ENCODE peak calls at places on chromosomes 6 and 20, in nine cellular contexts. T is AG08396; P is esophagus squamous epithelium; L is anterior cingulate cortex; G is Calu3; F is activated T-helper 1 cell treated with anti-CD3 and anti-CD28 coated beads, Interleukin-12 subunit alpha, Interleukin-12 subunit beta, Interleukin-2, Interleukin-4 antibody, amounts not matched to agents 30 ng/mL and 10 ng/mL and 1 ng/mL, durations not matched to agents 14 hours and 24 hours and 36 hours; O is activated T-cell treated with anti-CD3 and anti-CD28 coated beads for 24 hours; U is activated CD4-positive, alpha-beta T cell treated with anti-CD3 and anti-CD28 coated beads for 4 hours; M is heart left ventricle. W is an unnamed sample.

GRCh38 chr6:126147416-126147815 is 161.1 kb downstream of the TRMT11 start:
- DNase-seq in T (no peak), P (no peak), L (no peak), G (no peak), F (no peak), O (no peak), U (no peak), M (no peak), W (no peak)

GRCh38 chr6:51021171-51021570 is 202.5 kb downstream of the TFAP2B start:
- DNase-seq in T (no peak), P (no peak), L (no peak), G (no peak), F (no peak), O (no peak), U (no peak), M (no peak), W (no peak)

GRCh38 chr6:3294396-3294795 is 35.6 kb downstream of the PSMG4 start:
- DNase-seq in T (no peak), P (no peak), L (no peak), G (no peak), F (no peak), O (no peak), U (no peak), M (no peak), W (no peak)

GRCh38 chr6:39381535-39382140 is 59.1 kb upstream of the KCNK16 start:
- DNase-seq in T (no peak), P (no peak), L (no peak), G (no peak), F (no peak), O (no peak), U (no peak), M (no peak), W (no peak)

GRCh38 chr6:109239918-109240321 is 142.3 kb downstream of the CD164 start:
- DNase-seq in T (no peak), P (no peak), L (no peak), G (no peak), F (no peak), O (no peak), U (no peak), M (peak; percentile 45), W (peak; percentile 86)

GRCh38 chr6:51249798-51250197 is 431.1 kb downstream of the TFAP2B start:
- DNase-seq in T (no peak), P (no peak), L (no peak), G (no peak), F (no peak), O (no peak), U (no peak), M (no peak), W (no peak)

GRCh38 chr6:53067799-53068442 is 2.7 kb downstream of the FBXO9 start:
- DNase-seq in T (no peak), P (no peak), L (no peak), G (no peak), F (no peak), O (no peak), U (no peak), M (no peak), W (no peak)

GRCh38 chr6:163337958-163338357 is 76.6 kb upstream of the QKI start:
- DNase-seq in T (no peak), P (no peak), L (no peak), G (no peak), F (no peak), O (no peak), U (no peak), M (no peak), W (no peak)

GRCh38 chr20:2693996-2694471 is 1.5 kb downstream of the EBF4 start:
- DNase-seq in T (no peak), P (no peak), L (no peak), G (no peak), F (no peak), O (no peak), U (no peak), M (peak; percentile 36), W (no peak)

GRCh38 chr6:104789770-104790190 is 69.9 kb downstream of the HACE1 start:
- DNase-seq in T (peak; percentile 10), P (no peak), L (no peak), G (no peak), F (no peak), O (peak; percentile 4), U (peak; percentile 5), M (no peak), W (peak; percentile 65)

GRCh38 chr20:59737073-59737691 is 132.8 kb downstream of the PHACTR3 start:
- DNase-seq in T (no peak), P (no peak), L (no peak), G (no peak), F (no peak), O (no peak), U (no peak), M (no peak), W (no peak)

GRCh38 chr6:113732384-113732966 is 124.7 kb upstream of the MARCKS start:
- DNase-seq in T (no peak), P (no peak), L (peak; percentile 43), G (no peak), F (no peak), O (no peak), U (no peak), M (peak; percentile 37), W (peak; percentile 93)

GRCh38 chr6:81759782-81760181 is 7.3 kb upstream of the TENT5A start:
- DNase-seq in T (no peak), P (no peak), L (no peak), G (no peak), F (no peak), O (no peak), U (no peak), M (no peak), W (no peak)

GRCh38 chr6:56946368-56946767 is 8.5 kb upstream of the BEND6 start:
- DNase-seq in T (no peak), P (no peak), L (no peak), G (no peak), F (no peak), O (no peak), U (no peak), M (no peak), W (no peak)

GRCh38 chr6:55046869-55047422 is 127.4 kb upstream of the HCRTR2 start:
- DNase-seq in T (no peak), P (no peak), L (no peak), G (no peak), F (no peak), O (no peak), U (no peak), M (no peak), W (no peak)

GRCh38 chr6:116568851-116569755 is 2.2 kb upstream of the RWDD1 start:
- DNase-seq in T (no peak), P (no peak), L (no peak), G (no peak), F (no peak), O (no peak), U (no peak), M (no peak), W (no peak)

GRCh38 chr6:29589423-29590048 is 4.6 kb downstream of the OR2H2 start:
- DNase-seq in T (peak; percentile 55), P (no peak), L (no peak), G (peak; percentile 73), F (peak; percentile 40), O (peak; percentile 44), U (peak; percentile 64), M (no peak), W (peak; percentile 68)

GRCh38 chr6:163814494-163815364 is 400.2 kb downstream of the QKI start:
- DNase-seq in T (peak; percentile 73), P (no peak), L (no peak), G (no peak), F (no peak), O (no peak), U (no peak), M (peak; percentile 43), W (no peak)

GRCh38 chr20:45924391-45925261 is 9.9 kb upstream of the PCIF1 start:
- DNase-seq in T (no peak), P (no peak), L (no peak), G (no peak), F (no peak), O (no peak), U (no peak), M (peak; percentile 61), W (no peak)

GRCh38 chr6:44076366-44077200 is 50.7 kb downstream of the MRPL14 start:
- DNase-seq in T (peak; percentile 58), P (no peak), L (no peak), G (peak; percentile 77), F (no peak), O (no peak), U (no peak), M (peak; percentile 72), W (no peak)

GRCh38 chr20:62437985-62438384 is 10.6 kb upstream of the RBBP8NL start:
- DNase-seq in T (no peak), P (no peak), L (peak; percentile 15), G (no peak), F (no peak), O (no peak), U (no peak), M (no peak), W (no peak)

GRCh38 chr20:1633535-1633934 is 13.7 kb upstream of the SIRPB1 start:
- DNase-seq in T (no peak), P (no peak), L (no peak), G (no peak), F (no peak), O (no peak), U (no peak), M (no peak), W (no peak)

GRCh38 chr6:160871320-160871719 is 120.2 kb upstream of the MAP3K4 start:
- DNase-seq in T (no peak), P (no peak), L (no peak), G (no peak), F (no peak), O (no peak), U (no peak), M (no peak), W (no peak)

GRCh38 chr6:42359021-42359420 is 92.7 kb downstream of the TRERF1 start:
- DNase-seq in T (no peak), P (no peak), L (no peak), G (no peak), F (no peak), O (no peak), U (no peak), M (no peak), W (no peak)

GRCh38 chr6:115908906-115909559 is 151.7 kb downstream of the FRK start:
- DNase-seq in T (no peak), P (no peak), L (no peak), G (no peak), F (no peak), O (no peak), U (no peak), M (no peak), W (no peak)